ENCODE peak calls at places on chromosome 11, in four cellular contexts. One of them, this sample, is unnamed.

GRCh38 chr11:114893329-114893728 is 215.0 kb downstream of the NXPE2 start:
- DNase-seq in dorsolateral prefrontal cortex: no peak
- DNase-seq in Peyer's patch: no peak
- DNase-seq in uterus: no peak
- DNase-seq in this sample: no peak

GRCh38 chr11:120065176-120065575 is 72.7 kb downstream of the TRIM29 start:
- DNase-seq in Peyer's patch: no peak
- DNase-seq in uterus: no peak
- DNase-seq in dorsolateral prefrontal cortex: no peak
- DNase-seq in this sample: no peak

GRCh38 chr11:62602141-62603071 is 741 bp upstream of the MTA2 start:
- DNase-seq in Peyer's patch: peak; percentile 77
- DNase-seq in dorsolateral prefrontal cortex: peak; percentile 69
- DNase-seq in uterus: peak; percentile 67
- DNase-seq in this sample: peak; percentile 44

GRCh38 chr11:69361466-69361865 is 67.5 kb downstream of the MYEOV start:
- DNase-seq in uterus: no peak
- DNase-seq in dorsolateral prefrontal cortex: no peak
- DNase-seq in Peyer's patch: no peak
- DNase-seq in this sample: no peak

GRCh38 chr11:26150046-26150445 is 181.9 kb upstream of the ANO3 start:
- DNase-seq in dorsolateral prefrontal cortex: no peak
- DNase-seq in Peyer's patch: no peak
- DNase-seq in uterus: no peak
- DNase-seq in this sample: peak; percentile 96

GRCh38 chr11:119615003-119615878 is 113.8 kb downstream of the NECTIN1 start:
- DNase-seq in uterus: no peak
- DNase-seq in Peyer's patch: no peak
- DNase-seq in dorsolateral prefrontal cortex: peak; percentile 89
- DNase-seq in this sample: no peak

GRCh38 chr11:123303924-123304323 is 108.9 kb upstream of the CLMP start:
- DNase-seq in dorsolateral prefrontal cortex: no peak
- DNase-seq in uterus: no peak
- DNase-seq in Peyer's patch: no peak
- DNase-seq in this sample: no peak

GRCh38 chr11:70326365-70326803 is 55.9 kb downstream of the PPFIA1 start:
- DNase-seq in uterus: peak; percentile 69
- DNase-seq in Peyer's patch: no peak
- DNase-seq in dorsolateral prefrontal cortex: no peak
- DNase-seq in this sample: no peak

GRCh38 chr11:45100338-45100737 is 46.1 kb upstream of the PRDM11 start:
- DNase-seq in uterus: no peak
- DNase-seq in Peyer's patch: peak; percentile 27
- DNase-seq in dorsolateral prefrontal cortex: no peak
- DNase-seq in this sample: no peak

GRCh38 chr11:46705070-46705688 is 4.3 kb downstream of the ZNF408 start:
- DNase-seq in dorsolateral prefrontal cortex: no peak
- DNase-seq in Peyer's patch: no peak
- DNase-seq in uterus: no peak
- DNase-seq in this sample: no peak

GRCh38 chr11:15627560-15627959 is 512.8 kb downstream of the INSC start:
- DNase-seq in dorsolateral prefrontal cortex: no peak
- DNase-seq in Peyer's patch: no peak
- DNase-seq in uterus: no peak
- DNase-seq in this sample: no peak

GRCh38 chr11:20125927-20126326 is 34.3 kb downstream of the DBX1 start:
- DNase-seq in Peyer's patch: no peak
- DNase-seq in uterus: no peak
- DNase-seq in dorsolateral prefrontal cortex: no peak
- DNase-seq in this sample: no peak

GRCh38 chr11:116689413-116690127 is 83.2 kb downstream of the BUD13 start:
- DNase-seq in uterus: peak; percentile 3
- DNase-seq in dorsolateral prefrontal cortex: no peak
- DNase-seq in Peyer's patch: no peak
- DNase-seq in this sample: no peak

GRCh38 chr11:119108151-119108856 is 1.2 kb downstream of the C2CD2L start:
- DNase-seq in uterus: no peak
- DNase-seq in Peyer's patch: peak; percentile 78
- DNase-seq in dorsolateral prefrontal cortex: no peak
- DNase-seq in this sample: peak; percentile 84

GRCh38 chr11:2517386-2518064 is 72.7 kb downstream of the KCNQ1 start:
- DNase-seq in Peyer's patch: peak; percentile 29
- DNase-seq in uterus: peak; percentile 10
- DNase-seq in dorsolateral prefrontal cortex: peak; percentile 14
- DNase-seq in this sample: no peak

GRCh38 chr11:110069158-110069737 is 23.9 kb upstream of the ZC3H12C start:
- DNase-seq in Peyer's patch: peak; percentile 55
- DNase-seq in uterus: no peak
- DNase-seq in dorsolateral prefrontal cortex: no peak
- DNase-seq in this sample: no peak

GRCh38 chr11:110173775-110174644 is 80.8 kb downstream of the ZC3H12C start:
- DNase-seq in dorsolateral prefrontal cortex: peak; percentile 58
- DNase-seq in Peyer's patch: peak; percentile 82
- DNase-seq in uterus: peak; percentile 50
- DNase-seq in this sample: peak; percentile 97

DNA sequence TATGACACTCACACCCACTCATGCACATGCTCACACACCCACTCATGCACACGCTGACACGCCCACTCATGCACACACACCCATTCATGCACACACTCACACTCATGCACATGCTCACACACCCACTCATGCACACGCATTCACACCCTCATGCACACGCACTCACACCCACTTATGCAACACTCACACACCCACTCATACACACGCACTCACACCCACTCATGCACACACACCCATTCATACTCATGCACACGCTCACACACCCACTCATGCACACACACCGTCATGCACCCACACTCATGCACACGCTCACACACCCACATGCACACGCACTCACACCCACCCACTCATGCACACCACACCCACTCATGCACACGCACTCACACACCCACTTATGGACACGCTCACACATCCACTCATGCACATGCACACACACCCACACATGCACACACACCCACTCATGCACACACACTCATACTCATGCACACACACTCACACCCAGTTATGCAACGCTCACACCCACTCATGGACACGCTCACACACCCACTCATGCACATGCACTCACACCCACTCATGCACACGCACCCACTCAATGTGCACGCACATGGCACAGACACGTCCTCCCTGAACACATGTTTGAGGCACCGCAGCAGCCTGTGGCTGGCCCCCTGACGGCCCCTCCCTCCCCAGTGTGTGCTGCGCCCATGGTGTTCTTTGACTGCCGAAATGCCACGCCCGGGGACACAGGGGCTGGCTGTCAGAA is 17.9 kb downstream of the MUC5AC start:
- DNase-seq in dorsolateral prefrontal cortex: no peak
- DNase-seq in uterus: no peak
- DNase-seq in Peyer's patch: no peak
- DNase-seq in this sample: no peak
- H3K27me3 ChIP-seq in dorsolateral prefrontal cortex: no peaks in the 10 kb centered on the region
- H3K27me3 ChIP-seq in uterus: no peaks in the 10 kb centered on the region
- H3K27me3 ChIP-seq in Peyer's patch: no peaks in the 10 kb centered on the region
- H3K27me3 ChIP-seq in this sample: no peaks in the 10 kb centered on the region

GRCh38 chr11:128686045-128686741 is 7.7 kb upstream of the FLI1 start:
- DNase-seq in Peyer's patch: no peak
- DNase-seq in dorsolateral prefrontal cortex: no peak
- DNase-seq in uterus: no peak
- DNase-seq in this sample: no peak

GRCh38 chr11:128688031-128688713 is 5.7 kb upstream of the FLI1 start:
- DNase-seq in dorsolateral prefrontal cortex: no peak
- DNase-seq in Peyer's patch: no peak
- DNase-seq in uterus: no peak
- DNase-seq in this sample: no peak

GRCh38 chr11:128686745-128687177 is 7.1 kb upstream of the FLI1 start:
- DNase-seq in Peyer's patch: peak; percentile 81
- DNase-seq in uterus: peak; percentile 22
- DNase-seq in dorsolateral prefrontal cortex: no peak
- DNase-seq in this sample: no peak

GRCh38 chr11:128688896-128689546 is 4.9 kb upstream of the FLI1 start:
- DNase-seq in dorsolateral prefrontal cortex: no peak
- DNase-seq in uterus: no peak
- DNase-seq in Peyer's patch: no peak
- DNase-seq in this sample: no peak

GRCh38 chr11:128687321-128687720 is 6.6 kb upstream of the FLI1 start:
- DNase-seq in Peyer's patch: no peak
- DNase-seq in dorsolateral prefrontal cortex: no peak
- DNase-seq in uterus: no peak
- DNase-seq in this sample: no peak
- H3K27me3 ChIP-seq in Peyer's patch: peaks cover 19% of the 10 kb centered on the region
- H3K27me3 ChIP-seq in dorsolateral prefrontal cortex: peaks cover 88% of the 10 kb centered on the region
- H3K27me3 ChIP-seq in uterus: peaks cover 16% of the 10 kb centered on the region
- H3K27me3 ChIP-seq in this sample: peaks cover 16% of the 10 kb centered on the region

DNA sequence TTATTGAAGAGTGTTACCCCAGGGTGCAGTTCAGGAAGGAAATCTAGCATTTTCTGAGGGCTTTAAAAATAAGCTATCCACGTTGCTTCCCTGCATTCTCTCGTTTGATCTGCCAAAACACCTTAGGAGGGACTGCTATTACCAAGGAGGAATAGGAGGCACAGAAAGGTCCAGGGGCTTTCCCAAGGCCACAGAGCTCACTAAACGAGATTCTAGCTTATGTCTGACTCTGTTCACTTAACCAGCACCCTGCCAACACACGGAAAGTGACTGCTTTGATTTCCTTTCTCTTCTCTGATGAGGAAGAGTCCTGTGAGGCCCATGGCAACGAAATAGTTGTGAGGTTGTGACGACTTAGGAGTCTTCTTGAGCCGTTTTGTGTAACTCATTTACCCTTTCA is 3.4 kb upstream of the PTPN5 start:
- DNase-seq in Peyer's patch: no peak
- DNase-seq in uterus: no peak
- DNase-seq in dorsolateral prefrontal cortex: no peak
- DNase-seq in this sample: no peak
- H3K27me3 ChIP-seq in Peyer's patch: peaks cover 3% of the 10 kb centered on the region
- H3K27me3 ChIP-seq in uterus: no peaks in the 10 kb centered on the region
- H3K27me3 ChIP-seq in dorsolateral prefrontal cortex: peaks cover 28% of the 10 kb centered on the region
- H3K27me3 ChIP-seq in this sample: peaks cover 30% of the 10 kb centered on the region

DNA sequence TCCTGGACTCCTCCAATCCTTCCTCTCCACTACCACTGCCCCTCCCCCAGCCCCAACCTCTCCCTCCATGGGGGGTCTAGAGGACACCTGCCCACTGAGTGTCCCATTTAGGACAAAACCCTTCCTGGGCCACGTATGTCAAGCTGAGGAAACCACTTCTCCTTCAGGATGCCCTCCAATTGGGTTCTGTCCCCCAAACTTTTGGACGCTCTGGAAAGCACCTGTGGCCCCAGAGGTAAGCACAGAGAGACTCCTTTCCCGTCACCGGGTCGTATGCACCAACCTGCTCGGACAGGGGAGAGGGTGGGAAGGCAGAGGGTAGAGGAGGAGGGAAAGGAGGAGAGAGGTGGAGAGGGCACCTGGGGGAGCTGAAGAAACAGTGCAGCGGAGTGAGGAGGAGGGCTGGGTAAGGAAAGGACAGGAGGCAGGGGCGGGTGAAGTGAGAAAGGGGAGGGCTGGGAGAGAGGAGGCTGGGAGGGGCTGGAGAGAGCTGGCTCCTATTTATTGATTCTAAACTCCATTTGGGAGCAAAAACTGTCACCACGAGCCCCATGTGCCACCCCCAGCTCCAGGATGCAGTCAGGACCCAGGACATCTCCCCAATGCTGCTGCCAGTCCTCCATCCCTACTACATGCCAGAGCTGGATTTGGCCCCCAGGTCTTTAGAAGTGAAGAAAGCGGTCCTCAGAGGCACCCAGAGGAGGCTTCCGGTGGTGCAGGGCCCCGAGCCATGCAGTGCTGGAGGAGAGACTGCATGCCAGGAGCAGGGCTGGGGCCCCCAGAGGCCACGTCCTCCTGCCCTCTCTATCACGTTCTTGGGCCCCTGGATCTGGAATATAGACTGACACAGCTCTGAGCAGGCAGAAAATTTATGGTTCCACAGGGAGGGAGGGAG is 53.6 kb downstream of the SLC22A12 start:
- DNase-seq in uterus: no peak
- DNase-seq in dorsolateral prefrontal cortex: no peak
- DNase-seq in Peyer's patch: no peak
- DNase-seq in this sample: peak; percentile 49
- H3K27me3 ChIP-seq in uterus: no peaks in the 10 kb centered on the region
- H3K27me3 ChIP-seq in dorsolateral prefrontal cortex: no peaks in the 10 kb centered on the region
- H3K27me3 ChIP-seq in Peyer's patch: peaks cover 18% of the 10 kb centered on the region
- H3K27me3 ChIP-seq in this sample: peaks cover 11% of the 10 kb centered on the region

DNA sequence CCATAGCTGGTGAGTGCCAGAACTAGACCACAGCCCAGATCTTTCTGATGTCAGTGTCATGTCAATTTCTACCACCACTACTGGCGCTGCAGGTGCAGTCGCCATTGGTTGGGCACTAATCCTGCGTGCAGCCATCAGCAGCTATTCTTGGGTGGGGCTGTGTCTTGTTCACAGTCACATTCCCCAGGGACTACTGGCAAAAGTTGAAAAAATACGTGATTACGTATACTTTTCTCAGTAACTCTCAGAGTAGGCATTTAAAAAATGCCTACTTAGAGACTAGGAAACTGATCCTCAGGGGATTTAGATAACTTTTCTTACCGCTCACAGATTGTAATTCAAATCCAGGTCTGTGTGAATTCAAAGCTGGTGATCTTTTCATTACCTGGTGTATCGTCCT is 127.7 kb downstream of the ADAMTS15 start:
- DNase-seq in Peyer's patch: no peak
- DNase-seq in uterus: no peak
- DNase-seq in dorsolateral prefrontal cortex: no peak
- DNase-seq in this sample: no peak
- H3K27me3 ChIP-seq in Peyer's patch: no peaks in the 10 kb centered on the region
- H3K27me3 ChIP-seq in uterus: no peaks in the 10 kb centered on the region
- H3K27me3 ChIP-seq in dorsolateral prefrontal cortex: no peaks in the 10 kb centered on the region
- H3K27me3 ChIP-seq in this sample: no peaks in the 10 kb centered on the region

GRCh38 chr11:131178020-131178419 is 192.4 kb upstream of the NTM start:
- DNase-seq in Peyer's patch: no peak
- DNase-seq in dorsolateral prefrontal cortex: no peak
- DNase-seq in uterus: no peak
- DNase-seq in this sample: no peak
- H3K27me3 ChIP-seq in Peyer's patch: no peaks in the 10 kb centered on the region
- H3K27me3 ChIP-seq in dorsolateral prefrontal cortex: no peaks in the 10 kb centered on the region
- H3K27me3 ChIP-seq in uterus: no peaks in the 10 kb centered on the region
- H3K27me3 ChIP-seq in this sample: no peaks in the 10 kb centered on the region

DNA sequence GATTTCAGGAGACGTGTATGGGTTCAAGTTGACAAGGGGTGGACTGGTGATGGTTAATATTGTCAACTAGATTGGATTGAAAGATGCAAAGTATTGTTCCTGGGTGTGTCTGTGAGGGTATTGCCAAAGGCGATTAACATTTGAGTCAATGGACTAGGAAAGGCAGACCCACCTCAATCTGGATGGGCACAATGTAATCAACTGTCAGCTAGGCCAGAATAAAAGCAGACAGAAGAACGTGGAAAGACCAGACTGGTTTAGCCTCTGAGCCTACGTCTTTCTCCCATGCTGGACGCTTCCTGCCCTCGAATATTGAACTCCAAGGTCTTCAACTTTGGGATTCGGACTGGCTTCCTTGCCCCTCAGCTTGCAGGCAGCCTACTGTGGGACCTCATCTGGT is 1.7 kb upstream of the YPEL4 start:
- DNase-seq in dorsolateral prefrontal cortex: no peak
- DNase-seq in Peyer's patch: no peak
- DNase-seq in uterus: no peak
- DNase-seq in this sample: no peak
- H3K27me3 ChIP-seq in dorsolateral prefrontal cortex: no peaks in the 10 kb centered on the region
- H3K27me3 ChIP-seq in Peyer's patch: peaks cover 15% of the 10 kb centered on the region
- H3K27me3 ChIP-seq in uterus: no peaks in the 10 kb centered on the region
- H3K27me3 ChIP-seq in this sample: peaks cover 25% of the 10 kb centered on the region

This sample was measured in HAP-1.